ENCODE peak calls at places on chromosomes 5 and 9, in four cellular contexts. N is upper lobe of right lung, H is AG09319, J is psoas muscle. P is an unnamed sample.

GRCh38 chr5:95810305-95811125 is 12.0 kb downstream of the GLRX start:
- DNase-seq in H (no peak), J (no peak), N (no peak), P (no peak)

GRCh38 chr5:73892806-73893205 is 266.8 kb downstream of the ARHGEF28 start:
- DNase-seq in N (no peak), H (peak), J (no peak), P (peak)

GRCh38 chr5:111574316-111574715 is 62.0 kb upstream of the STARD4 start:
- DNase-seq in N (no peak), H (no peak), J (no peak), P (no peak)

GRCh38 chr9:133787749-133788015 is 49.5 kb upstream of the SARDH start:
- DNase-seq in N (no peak), H (no peak), J (no peak), P (no peak)

GRCh38 chr5:121175986-121176385 is 675.7 kb upstream of the FTMT start:
- DNase-seq in H (no peak), J (no peak), N (no peak), P (no peak)

GRCh38 chr5:31270396-31270795 is 76.9 kb downstream of the CDH6 start:
- DNase-seq in N (no peak), J (no peak), H (no peak), P (no peak)

GRCh38 chr5:78972654-78973428 is 12.3 kb downstream of the ARSB start:
- DNase-seq in H (no peak), N (no peak), J (no peak), P (peak)

GRCh38 chr5:139415221-139415861 is 11.5 kb upstream of the SPATA24 start:
- DNase-seq in J (peak), H (no peak), N (no peak), P (no peak)

GRCh38 chr9:32644698-32645097 is 9.2 kb upstream of the TAF1L start:
- DNase-seq in J (no peak), N (no peak), H (peak), P (peak)

GRCh38 chr9:128162215-128163026 is 2.4 kb downstream of the BBLN start:
- DNase-seq in J (peak), H (no peak), N (no peak), P (no peak)

GRCh38 chr9:109716631-109717030 is 63.4 kb upstream of the PALM2AKAP2 start:
- DNase-seq in H (no peak), J (no peak), N (no peak), P (no peak)

GRCh38 chr5:34915856-34916192 is 313 bp downstream of the BRIX1 start:
- DNase-seq in N (no peak), J (no peak), H (no peak), P (no peak)

GRCh38 chr9:33307067-33307466 is 16.8 kb downstream of the NFX1 start:
- DNase-seq in J (no peak), N (no peak), H (no peak), P (no peak)

GRCh38 chr9:93134018-93134739 is at the start of gene NINJ1:
- DNase-seq in H (no peak), J (peak), N (peak), P (no peak)
- TF ChIP-seq CTCF in H (no peak), J (no peak), N (no peak), P (no peak)

DNA sequence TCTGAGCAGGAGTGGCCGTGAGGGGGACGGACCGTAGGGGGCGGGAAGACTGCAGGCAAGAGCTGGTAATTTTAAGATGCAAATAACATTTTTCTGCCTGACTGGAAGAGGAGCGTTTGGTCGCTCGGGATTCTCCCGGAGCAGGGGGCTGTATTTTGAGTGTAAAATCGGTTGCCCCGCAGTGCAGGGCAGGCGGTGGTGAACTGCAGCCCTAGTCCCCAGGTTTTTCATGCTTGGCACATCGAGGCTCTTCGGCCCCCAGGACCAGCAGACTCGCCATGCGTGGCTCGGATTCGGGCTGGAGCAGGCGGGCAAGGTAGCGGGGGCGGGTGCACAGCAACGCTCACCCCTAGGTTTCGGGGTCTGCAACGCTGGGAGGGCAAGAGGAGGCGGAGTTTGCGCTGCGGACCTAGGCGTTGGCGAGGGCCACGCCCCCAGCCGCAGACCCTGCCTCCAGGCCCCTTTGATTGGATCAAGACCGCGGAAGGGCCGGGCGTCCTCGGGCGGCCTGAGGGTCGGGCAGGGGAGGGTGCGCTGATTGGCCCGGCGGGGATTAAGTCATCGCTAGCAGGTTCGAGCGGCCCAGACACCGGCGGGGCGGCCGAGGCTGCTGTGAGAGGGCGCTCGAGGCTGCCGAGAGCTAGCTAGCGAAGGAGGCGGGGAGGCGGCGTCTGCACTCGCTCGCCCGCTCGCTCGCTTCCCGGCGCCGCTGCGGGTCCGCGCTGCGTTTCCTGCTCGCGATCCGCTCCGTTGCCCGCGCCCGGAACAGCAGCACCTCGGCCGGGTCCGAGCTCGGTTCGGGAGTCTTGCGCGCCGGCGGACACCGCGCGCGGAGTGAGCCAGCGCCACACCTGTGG is at the start of gene ARHGAP26:
- DNase-seq in N (peak), J (peak), H (peak), P (peak)
- TF ChIP-seq CTCF in N (peak), J (peak), H (peak), P (peak)

GRCh38 chr9:86355814-86356213 is 1.6 kb upstream of the TUT7 start:
- DNase-seq in H (no peak), N (no peak), J (no peak), P (no peak)

GRCh38 chr9:86354882-86355399 is 731 bp upstream of the TUT7 start:
- DNase-seq in H (no peak), J (no peak), N (no peak), P (no peak)

GRCh38 chr9:86353591-86354047 is 591 bp downstream of the TUT7 start:
- DNase-seq in H (no peak), J (no peak), N (no peak), P (no peak)

GRCh38 chr9:86352440-86353106 is 1.6 kb downstream of the TUT7 start:
- DNase-seq in J (no peak), H (no peak), N (no peak), P (no peak)

DNA sequence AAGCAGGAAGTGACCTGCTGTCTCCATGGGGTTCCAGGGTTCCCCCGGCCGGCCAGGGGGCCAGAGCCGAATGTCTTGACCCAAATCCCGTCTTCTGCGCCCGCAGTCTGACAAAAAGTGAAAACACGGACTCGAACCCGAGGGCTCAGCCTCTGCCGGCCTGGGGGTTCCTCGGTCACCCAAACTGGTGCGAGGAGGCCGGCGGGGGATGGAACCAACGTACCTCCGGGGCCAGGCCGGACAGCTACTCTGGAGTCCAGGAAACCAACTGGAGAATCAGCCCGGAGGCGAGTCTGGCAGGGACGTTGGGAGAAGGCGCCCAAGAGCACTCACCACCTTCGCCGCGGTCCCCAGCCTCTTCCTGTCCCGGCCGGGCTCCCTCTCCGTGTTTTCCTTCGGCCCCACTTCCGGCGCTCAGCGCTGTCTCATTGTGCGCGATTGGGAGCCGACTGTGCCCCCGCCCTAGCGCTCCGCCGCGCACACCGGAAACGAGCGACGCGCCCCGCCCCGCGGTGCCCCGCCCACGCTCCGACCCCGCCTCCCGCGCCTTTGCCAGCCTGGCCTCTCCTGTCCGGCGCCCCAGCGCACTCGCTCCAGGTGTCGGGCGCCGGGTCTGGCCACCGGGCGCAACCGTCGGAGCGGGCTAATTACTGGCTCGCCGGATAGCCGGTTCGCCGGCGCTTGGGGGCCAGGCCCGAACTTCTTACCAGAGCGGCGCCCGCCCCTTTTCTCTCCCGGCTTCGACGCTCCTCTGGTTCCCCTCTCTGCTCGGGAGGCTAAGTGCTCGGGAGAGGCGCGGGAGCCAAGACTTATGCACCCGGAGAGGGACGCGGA is at the start of gene TUT7:
- DNase-seq in J (peak), N (peak), H (peak), P (peak)
- TF ChIP-seq CTCF in J (no peak), N (no peak), H (no peak), P (no peak)

DNA sequence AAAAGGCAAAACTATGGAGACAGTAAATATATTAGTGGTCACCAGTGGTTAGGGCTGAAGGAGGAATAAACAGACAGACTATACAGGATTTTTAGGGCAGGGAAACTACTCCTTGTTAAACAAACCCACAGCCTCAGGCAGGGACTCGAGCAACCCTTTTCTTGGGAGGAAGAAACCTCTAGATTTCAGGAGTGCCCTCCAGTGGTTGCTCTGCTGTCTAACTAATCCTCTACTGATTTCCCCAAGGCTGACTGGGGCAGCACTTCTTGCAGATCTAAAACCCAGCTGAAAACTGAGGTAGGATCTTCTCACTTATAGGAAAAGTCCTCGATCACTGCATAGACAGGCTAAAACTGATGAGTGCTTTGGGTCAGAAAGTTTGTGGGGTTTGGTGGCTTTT is 176.8 kb downstream of the ISOC1 start:
- DNase-seq in N (no peak), J (no peak), H (no peak), P (no peak)
- TF ChIP-seq CTCF in N (no peak), J (no peak), H (no peak), P (no peak)

GRCh38 chr9:91883503-91883902 is 66.5 kb downstream of the ROR2 start:
- DNase-seq in J (no peak), N (no peak), H (no peak), P (no peak)

GRCh38 chr9:91882628-91883027 is 67.4 kb downstream of the ROR2 start:
- DNase-seq in H (no peak), N (no peak), J (no peak), P (no peak)

GRCh38 chr9:91880378-91880972 is 69.6 kb downstream of the ROR2 start:
- DNase-seq in J (no peak), H (no peak), N (no peak), P (no peak)

GRCh38 chr9:91884153-91884552 is 65.9 kb downstream of the ROR2 start:
- DNase-seq in N (no peak), H (no peak), J (no peak), P (no peak)

GRCh38 chr9:91879231-91879630 is 70.8 kb downstream of the ROR2 start:
- DNase-seq in J (no peak), H (no peak), N (no peak), P (no peak)
- TF ChIP-seq CTCF in J (no peak), H (no peak), N (no peak), P (no peak)

DNA sequence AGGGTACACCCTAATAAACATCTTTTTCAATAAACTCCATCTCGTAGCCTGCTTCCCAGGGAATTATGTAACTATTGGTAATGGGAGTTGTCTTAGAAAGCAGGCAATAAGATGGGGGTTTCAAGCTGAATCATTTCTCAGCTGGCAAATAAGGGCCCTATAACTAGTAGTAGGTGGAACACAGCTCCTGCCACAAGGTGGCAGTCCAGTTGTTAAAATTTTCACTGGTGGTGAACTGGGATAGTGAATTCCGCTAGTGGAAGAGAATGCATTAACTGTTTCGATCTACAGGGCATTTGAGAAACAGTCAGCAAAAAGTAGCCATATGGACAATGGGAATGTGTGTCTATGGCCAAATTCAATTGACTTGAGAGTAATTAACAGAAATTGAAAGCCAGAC is 27.7 kb downstream of the PCDHB15 start:
- DNase-seq in H (no peak), N (no peak), J (no peak), P (no peak)
- TF ChIP-seq CTCF in H (no peak), N (no peak), J (no peak), P (no peak)

GRCh38 chr9:131382850-131383729 is 10.8 kb upstream of the PRRC2B start:
- DNase-seq in J (peak), N (no peak), H (peak), P (peak)
- TF ChIP-seq CTCF in J (no peak), N (no peak), H (no peak), P (no peak)